ENCODE peak calls at places on chromosomes 13 and 19, in seven cellular contexts. L, O, H, B, Z, S and Q are unnamed samples.

GRCh38 chr13:106873810-106874209 is 305.9 kb upstream of the ARGLU1 start:
- DNase-seq in H (no peak), B (no peak), S (no peak), O (no peak), Z (no peak), L (no peak), Q (no peak)

GRCh38 chr13:66114127-66114526 is 1116.0 kb downstream of the PCDH9 start:
- DNase-seq in L (no peak), Z (no peak), S (no peak), H (no peak), O (no peak), B (no peak), Q (no peak)

GRCh38 chr19:11420894-11421606 is 1.9 kb upstream of the RGL3 start:
- DNase-seq in H (peak), L (no peak), O (no peak), Z (no peak), B (no peak), S (no peak), Q (no peak)

GRCh38 chr19:3821857-3822364 is 35.7 kb upstream of the MATK start:
- DNase-seq in O (peak), L (peak), B (peak), Z (peak), S (peak), H (peak), Q (no peak)

GRCh38 chr13:32056316-32056715 is 24.7 kb downstream of the FRY start:
- DNase-seq in Z (no peak), S (no peak), B (no peak), H (no peak), O (no peak), L (no peak), Q (no peak)

GRCh38 chr19:35468637-35469036 is 20.6 kb downstream of the FFAR2 start:
- DNase-seq in H (peak), B (peak), L (peak), S (peak), Z (peak), O (peak), Q (no peak)

GRCh38 chr13:88429862-88430261 is 758.7 kb downstream of the SLITRK5 start:
- DNase-seq in B (no peak), S (no peak), O (no peak), H (no peak), Z (no peak), L (peak), Q (no peak)

GRCh38 chr19:682678-683320 is 6.6 kb downstream of the FSTL3 start:
- DNase-seq in L (no peak), H (peak), O (no peak), B (no peak), Z (no peak), S (no peak), Q (no peak)

GRCh38 chr19:46124638-46125115 is at the start of gene IGFL3:
- DNase-seq in H (no peak), B (no peak), O (no peak), L (no peak), S (no peak), Z (no peak), Q (no peak)

GRCh38 chr13:113145911-113146598 is 12.4 kb upstream of the PROZ start:
- DNase-seq in S (no peak), H (peak), Z (no peak), L (no peak), B (no peak), O (no peak), Q (peak)

GRCh38 chr13:105462098-105462497 is 1073.4 kb downstream of the EFNB2 start:
- DNase-seq in L (no peak), H (no peak), Z (no peak), B (no peak), S (no peak), O (no peak), Q (no peak)

GRCh38 chr13:71880753-71881541 is 13.9 kb upstream of the DACH1 start:
- DNase-seq in H (no peak), L (no peak), B (no peak), Z (no peak), O (no peak), S (peak), Q (no peak)

GRCh38 chr19:38229585-38230073 is 5.6 kb upstream of the DPF1 start:
- DNase-seq in S (peak), B (peak), H (peak), Z (no peak), O (no peak), L (peak), Q (no peak)

GRCh38 chr13:40149611-40150283 is 494.3 kb downstream of the COG6 start:
- DNase-seq in L (no peak), Z (peak), B (peak), H (no peak), O (no peak), S (peak), Q (no peak)

GRCh38 chr19:45455707-45456499 is 11.9 kb upstream of the FOSB start:
- DNase-seq in Z (peak), S (peak), B (peak), L (peak), O (peak), H (peak), Q (peak)

GRCh38 chr13:52070929-52071523 is 46.5 kb downstream of the UTP14C start:
- DNase-seq in Z (no peak), L (no peak), B (no peak), O (no peak), H (no peak), S (peak), Q (no peak)
- TF ChIP-seq CTCF in Z (no peak), L (peak), B (no peak), O (no peak), H (peak), S (peak), Q (no peak)

GRCh38 chr13:51999525-51999924 is 11.7 kb downstream of the ATP7B start:
- DNase-seq in H (peak), L (no peak), Z (peak), S (peak), O (peak), B (no peak), Q (no peak)
- H3K27ac ChIP-seq in H (no peak), L (no peak), Z (peak), S (no peak), O (no peak), B (no peak), Q (no peak)

DNA sequence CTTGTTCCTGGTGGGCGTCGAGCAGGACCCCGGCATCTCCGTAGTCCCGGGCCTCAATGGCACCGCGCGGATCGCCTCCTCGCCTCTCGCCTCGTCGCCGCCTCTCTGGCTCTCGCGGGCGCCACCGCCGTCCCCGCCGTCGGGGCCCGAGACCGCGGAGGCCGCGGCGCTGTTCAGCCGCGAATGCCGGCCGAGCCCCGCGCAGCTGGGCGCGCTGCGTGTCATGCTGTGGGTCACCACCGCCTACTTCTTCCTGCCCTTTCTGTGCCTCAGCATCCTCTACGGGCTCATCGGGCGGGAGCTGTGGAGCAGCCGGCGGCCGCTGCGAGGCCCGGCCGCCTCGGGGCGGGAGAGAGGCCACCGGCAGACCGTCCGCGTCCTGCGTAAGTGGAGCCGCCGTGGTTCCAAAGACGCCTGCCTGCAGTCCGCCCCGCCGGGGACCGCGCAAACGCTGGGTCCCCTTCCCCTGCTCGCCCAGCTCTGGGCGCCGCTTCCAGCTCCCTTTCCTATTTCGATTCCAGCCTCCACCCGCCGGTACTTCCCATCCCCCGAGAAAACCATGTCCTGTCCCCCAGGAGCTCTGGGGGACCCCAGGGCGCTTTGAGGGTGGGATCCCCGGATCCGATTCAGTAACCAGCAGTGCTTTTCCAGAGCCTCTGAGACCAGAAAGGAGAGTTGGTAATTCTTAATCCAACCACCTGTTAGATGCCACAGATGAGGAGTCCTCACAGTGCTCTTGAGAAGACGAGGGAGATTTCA is 897 bp downstream of the MLNR start:
- DNase-seq in L (no peak), H (peak), Z (no peak), O (no peak), B (no peak), S (no peak), Q (no peak)
- H3K4me3 ChIP-seq in L (peak), H (peak), Z (peak), O (peak), B (no peak), S (no peak), Q (peak)

DNA sequence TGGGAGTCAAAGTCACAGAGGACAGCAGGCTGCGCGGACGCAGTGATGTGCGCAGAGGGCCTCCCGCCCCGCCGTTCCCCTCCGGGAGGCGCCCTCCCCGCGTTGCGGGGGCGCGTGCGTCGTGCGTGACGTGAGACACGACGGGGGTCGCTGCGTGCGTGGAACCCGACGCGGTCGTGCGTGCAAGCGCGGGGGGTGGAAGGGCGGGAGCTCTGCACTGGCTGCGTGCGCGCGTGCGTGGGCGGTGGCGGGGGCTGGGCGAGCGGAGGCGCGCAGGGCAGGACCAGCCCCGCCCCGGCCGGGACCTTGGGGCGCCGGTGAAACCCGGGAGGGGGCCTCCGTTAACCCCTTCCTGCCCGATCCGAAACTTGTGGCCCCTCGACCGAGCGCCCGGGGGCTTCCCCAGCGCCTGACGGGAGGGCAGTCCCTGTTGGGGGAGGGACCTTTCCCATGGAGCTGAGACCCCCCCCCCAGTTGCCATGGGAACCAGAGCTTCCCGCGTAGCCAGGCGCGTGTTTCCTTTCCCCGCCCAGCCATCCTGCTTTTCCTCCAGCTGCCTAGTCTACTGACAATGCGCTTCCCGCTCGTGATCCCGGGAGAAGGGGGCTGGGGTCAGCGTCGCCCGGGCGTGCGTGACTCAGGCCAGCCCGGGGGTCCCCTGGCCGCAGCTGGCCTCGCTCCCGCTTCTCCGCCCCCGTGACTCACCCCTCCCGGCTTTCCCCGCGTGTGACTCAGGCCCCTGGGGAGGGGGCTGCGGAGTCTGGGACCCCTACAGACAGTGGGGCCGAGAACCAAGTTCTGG is 7.3 kb upstream of the HOOK2 start:
- DNase-seq in L (peak), O (peak), B (peak), Z (peak), S (peak), H (peak), Q (peak)
- TF ChIP-seq CTCF in L (no peak), O (peak), B (no peak), Z (no peak), S (no peak), H (no peak), Q (no peak)

GRCh38 chr13:35838356-35838755 is 292.8 kb downstream of the DCLK1 start:
- DNase-seq in O (no peak), Z (no peak), H (no peak), B (no peak), L (no peak), S (peak), Q (no peak)
- H3K27ac ChIP-seq in O (no peak), Z (no peak), H (no peak), B (no peak), L (no peak), S (peak), Q (no peak)

DNA sequence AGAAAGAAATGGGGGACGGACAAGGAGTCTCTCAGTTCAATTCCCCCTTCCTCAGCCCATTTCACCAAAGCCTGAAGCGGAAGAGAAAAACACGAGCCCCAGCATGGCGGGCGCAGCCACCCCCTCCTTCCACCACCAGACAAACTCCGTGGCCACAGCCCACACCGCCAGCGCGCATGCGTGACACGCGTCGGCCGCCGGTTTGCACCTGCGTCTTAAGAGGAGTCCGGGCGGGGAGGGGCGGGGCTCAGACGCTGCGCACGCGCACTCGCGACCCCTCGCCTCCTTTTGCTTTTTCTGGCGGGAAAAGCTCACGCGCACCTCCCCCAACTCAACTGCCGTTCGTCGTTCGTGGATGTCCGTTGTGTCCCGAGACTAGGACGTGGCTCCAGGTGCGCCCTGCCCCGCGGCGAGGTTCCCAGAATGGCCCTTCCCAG is at the start of gene KASH5:
- DNase-seq in Z (peak), S (peak), B (peak), O (peak), H (no peak), L (no peak), Q (no peak)
- H3K4me3 ChIP-seq in Z (no peak), S (no peak), B (no peak), O (peak), H (no peak), L (no peak), Q (no peak)

GRCh38 chr13:43895940-43896339 is 16.2 kb downstream of the LACC1 start:
- DNase-seq in S (peak), H (no peak), O (no peak), Z (no peak), B (no peak), L (no peak), Q (no peak)

DNA sequence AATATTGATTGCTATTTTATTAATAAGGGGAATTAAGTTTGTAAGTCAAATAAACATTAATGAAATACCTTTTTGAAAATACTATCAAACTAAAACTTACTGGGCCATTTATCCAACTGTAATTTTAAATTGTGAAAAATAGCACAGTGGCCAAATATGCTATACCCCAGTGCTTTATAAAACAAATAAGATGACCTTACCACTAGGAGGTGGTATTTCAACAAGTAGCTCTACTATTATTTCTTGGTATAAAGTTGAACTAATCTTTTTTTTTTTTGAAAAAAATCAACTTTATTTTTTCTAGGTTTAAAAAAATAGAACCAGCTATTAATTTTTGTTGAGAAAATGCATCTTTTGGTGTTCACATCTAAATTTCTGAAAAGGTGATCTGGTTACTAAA is 14.7 kb downstream of the LACC1 start:
- DNase-seq in B (no peak), Z (no peak), L (no peak), S (peak), O (no peak), H (no peak), Q (no peak)
- TF ChIP-seq CTCF in B (peak), Z (no peak), L (peak), S (peak), O (peak), H (peak), Q (no peak)

GRCh38 chr19:43782311-43782660 is 1.5 kb upstream of the KCNN4 start:
- DNase-seq in H (no peak), O (no peak), Z (no peak), B (no peak), L (no peak), S (no peak), Q (no peak)

GRCh38 chr19:43781630-43782310 is 997 bp upstream of the KCNN4 start:
- DNase-seq in L (no peak), H (no peak), O (no peak), B (no peak), S (no peak), Z (no peak), Q (no peak)

GRCh38 chr19:43783636-43784035 is 2.9 kb upstream of the KCNN4 start:
- DNase-seq in S (no peak), H (no peak), B (no peak), Z (no peak), L (no peak), O (no peak), Q (no peak)

GRCh38 chr19:43784251-43784980 is 3.6 kb upstream of the KCNN4 start:
- DNase-seq in O (no peak), H (peak), B (peak), S (peak), L (no peak), Z (no peak), Q (no peak)

GRCh38 chr19:43782689-43783231 is 2.0 kb upstream of the KCNN4 start:
- DNase-seq in S (no peak), Z (no peak), B (peak), H (no peak), O (no peak), L (no peak), Q (no peak)
- H3K27ac ChIP-seq in S (no peak), Z (no peak), B (peak), H (no peak), O (no peak), L (no peak), Q (no peak)